ENCODE peak calls at places on chromosomes 16 and 17, in five cellular contexts. C is stomach, V is COR-L47, S is MM.1S, G is A172. A is an unnamed sample.

GRCh38 chr16:27747946-27748345 is 198.0 kb downstream of the KATNIP start:
- DNase-seq in C (no peak), V (no peak), S (no peak), G (no peak), A (no peak)

GRCh38 chr16:457732-458400 is 32.4 kb downstream of the RAB11FIP3 start:
- DNase-seq in C (no peak), V (no peak), S (no peak), G (no peak), A (no peak)

GRCh38 chr17:65324977-65325376 is 187.8 kb downstream of the RGS9 start:
- DNase-seq in C (no peak), V (no peak), S (no peak), G (no peak), A (no peak)

GRCh38 chr17:45783593-45784292 is 377 bp upstream of the CRHR1 start:
- DNase-seq in C (no peak), V (peak; percentile 8), S (no peak), G (no peak), A (peak; percentile 79)

GRCh38 chr17:34725008-34725407 is 145.6 kb downstream of the TMEM132E start:
- DNase-seq in C (no peak), V (no peak), S (no peak), G (no peak), A (no peak)

GRCh38 chr16:11342021-11342855 is 3.0 kb upstream of the RMI2 start:
- DNase-seq in C (no peak), V (no peak), S (no peak), G (no peak), A (no peak)

GRCh38 chr16:46974352-46974751 is 878 bp upstream of the DNAJA2 start:
- DNase-seq in C (no peak), V (no peak), S (peak; percentile 61), G (no peak), A (no peak)

GRCh38 chr16:87216148-87216823 is 100.9 kb downstream of the C16orf95 start:
- DNase-seq in C (no peak), V (no peak), S (no peak), G (no peak), A (no peak)

GRCh38 chr17:83203472-83204221 is 124.2 kb downstream of the METRNL start:
- DNase-seq in C (peak; percentile 25), V (no peak), S (no peak), G (no peak), A (no peak)

GRCh38 chr17:32794533-32795246 is 82.2 kb downstream of the MYO1D start:
- DNase-seq in C (no peak), V (no peak), S (no peak), G (no peak), A (no peak)

GRCh38 chr17:82372063-82372590 is 562 bp downstream of the UTS2R start:
- DNase-seq in C (no peak), V (no peak), S (no peak), G (no peak), A (no peak)

GRCh38 chr17:20300399-20301037 is 166.8 kb downstream of the LGALS9B start:
- DNase-seq in C (no peak), V (no peak), S (no peak), G (peak; percentile 20), A (no peak)

GRCh38 chr17:71633391-71633849 is 487.4 kb upstream of the SOX9 start:
- DNase-seq in C (no peak), V (no peak), S (peak; percentile 21), G (peak; percentile 88), A (no peak)

GRCh38 chr16:1960665-1961630 is 1.6 kb downstream of the NDUFB10 start:
- DNase-seq in C (no peak), V (peak; percentile 44), S (no peak), G (no peak), A (no peak)